ENCODE peak calls at places on chromosome 5, in five cellular contexts. One of them, this sample, is unnamed.

GRCh38 chr5:57324159-57324558 is 150.3 kb downstream of the GPBP1 start:
- DNase-seq in HepG2: no peak
- DNase-seq in stimulated activated CD8-positive, alpha-beta memory T cell treated with anti-CD3 and anti-CD28 coated beads, Interleukin-7, amount 100 ng/mL, for 24 hours: no peak
- DNase-seq in NCI-H1436: no peak
- DNase-seq in Panc1: no peak
- DNase-seq in this sample: peak

GRCh38 chr5:14996997-14997396 is 125.4 kb upstream of the ANKH start:
- DNase-seq in HepG2: no peak
- DNase-seq in stimulated activated CD8-positive, alpha-beta memory T cell treated with anti-CD3 and anti-CD28 coated beads, Interleukin-7, amount 100 ng/mL, for 24 hours: no peak
- DNase-seq in NCI-H1436: no peak
- DNase-seq in Panc1: no peak
- DNase-seq in this sample: no peak

GRCh38 chr5:36740259-36740898 is 134.0 kb downstream of the SLC1A3 start:
- DNase-seq in HepG2: no peak
- DNase-seq in stimulated activated CD8-positive, alpha-beta memory T cell treated with anti-CD3 and anti-CD28 coated beads, Interleukin-7, amount 100 ng/mL, for 24 hours: no peak
- DNase-seq in NCI-H1436: no peak
- DNase-seq in Panc1: no peak
- DNase-seq in this sample: no peak

GRCh38 chr5:26700759-26701384 is 337.5 kb downstream of the CDH9 start:
- DNase-seq in HepG2: peak
- DNase-seq in stimulated activated CD8-positive, alpha-beta memory T cell treated with anti-CD3 and anti-CD28 coated beads, Interleukin-7, amount 100 ng/mL, for 24 hours: no peak
- DNase-seq in NCI-H1436: no peak
- DNase-seq in Panc1: peak
- DNase-seq in this sample: peak

GRCh38 chr5:6765612-6766525 is 52.6 kb downstream of the TENT4A start:
- DNase-seq in HepG2: peak
- DNase-seq in stimulated activated CD8-positive, alpha-beta memory T cell treated with anti-CD3 and anti-CD28 coated beads, Interleukin-7, amount 100 ng/mL, for 24 hours: peak
- DNase-seq in NCI-H1436: peak
- DNase-seq in Panc1: peak
- DNase-seq in this sample: peak

GRCh38 chr5:101012880-101013279 is 109.8 kb upstream of the ST8SIA4 start:
- DNase-seq in HepG2: no peak
- DNase-seq in stimulated activated CD8-positive, alpha-beta memory T cell treated with anti-CD3 and anti-CD28 coated beads, Interleukin-7, amount 100 ng/mL, for 24 hours: no peak
- DNase-seq in NCI-H1436: no peak
- DNase-seq in Panc1: no peak
- DNase-seq in this sample: no peak

GRCh38 chr5:10627185-10628115 is 63.6 kb downstream of the ANKRD33B start:
- DNase-seq in HepG2: peak
- DNase-seq in stimulated activated CD8-positive, alpha-beta memory T cell treated with anti-CD3 and anti-CD28 coated beads, Interleukin-7, amount 100 ng/mL, for 24 hours: peak
- DNase-seq in NCI-H1436: peak
- DNase-seq in Panc1: peak
- DNase-seq in this sample: peak

GRCh38 chr5:132010645-132011560 is 555 bp downstream of the ACSL6 start:
- DNase-seq in HepG2: no peak
- DNase-seq in stimulated activated CD8-positive, alpha-beta memory T cell treated with anti-CD3 and anti-CD28 coated beads, Interleukin-7, amount 100 ng/mL, for 24 hours: no peak
- DNase-seq in NCI-H1436: no peak
- DNase-seq in Panc1: no peak
- DNase-seq in this sample: no peak

GRCh38 chr5:151503999-151504398 is 56.6 kb downstream of the SLC36A1 start:
- DNase-seq in HepG2: no peak
- DNase-seq in stimulated activated CD8-positive, alpha-beta memory T cell treated with anti-CD3 and anti-CD28 coated beads, Interleukin-7, amount 100 ng/mL, for 24 hours: no peak
- DNase-seq in NCI-H1436: no peak
- DNase-seq in Panc1: no peak
- DNase-seq in this sample: no peak

GRCh38 chr5:90645024-90645610 is 86.5 kb downstream of the ADGRV1 start:
- DNase-seq in HepG2: peak
- DNase-seq in stimulated activated CD8-positive, alpha-beta memory T cell treated with anti-CD3 and anti-CD28 coated beads, Interleukin-7, amount 100 ng/mL, for 24 hours: no peak
- DNase-seq in NCI-H1436: no peak
- DNase-seq in Panc1: no peak
- DNase-seq in this sample: peak

GRCh38 chr5:137332296-137332695 is 166.8 kb downstream of the SPOCK1 start:
- DNase-seq in HepG2: no peak
- DNase-seq in stimulated activated CD8-positive, alpha-beta memory T cell treated with anti-CD3 and anti-CD28 coated beads, Interleukin-7, amount 100 ng/mL, for 24 hours: no peak
- DNase-seq in NCI-H1436: no peak
- DNase-seq in Panc1: no peak
- DNase-seq in this sample: no peak

GRCh38 chr5:135376961-135377621 is 21.9 kb downstream of the MACROH2A1 start:
- DNase-seq in HepG2: no peak
- DNase-seq in stimulated activated CD8-positive, alpha-beta memory T cell treated with anti-CD3 and anti-CD28 coated beads, Interleukin-7, amount 100 ng/mL, for 24 hours: no peak
- DNase-seq in NCI-H1436: no peak
- DNase-seq in Panc1: no peak
- DNase-seq in this sample: no peak

This sample was measured in hepatocyte.